ENCODE peak calls at places on chromosomes 1 and 21, in six cellular contexts. One of them, this sample, is unnamed.

GRCh38 chr1:193542668-193543067 is 356.3 kb upstream of the B3GALT2 start:
- DNase-seq in sigmoid colon: no peak
- DNase-seq in tibial artery: no peak
- DNase-seq in ovary: no peak
- DNase-seq in RWPE1: no peak
- DNase-seq in heart right ventricle: no peak
- DNase-seq in this sample: no peak

GRCh38 chr1:109910123-109910962 is at the start of gene CSF1:
- DNase-seq in heart right ventricle: peak
- DNase-seq in ovary: peak
- DNase-seq in tibial artery: peak
- DNase-seq in RWPE1: peak
- DNase-seq in sigmoid colon: peak
- DNase-seq in this sample: peak

GRCh38 chr1:153415850-153416570 is at the start of gene S100A7A:
- DNase-seq in ovary: no peak
- DNase-seq in RWPE1: no peak
- DNase-seq in sigmoid colon: no peak
- DNase-seq in tibial artery: no peak
- DNase-seq in heart right ventricle: no peak
- DNase-seq in this sample: no peak

GRCh38 chr1:245216356-245217110 is 61.7 kb downstream of the KIF26B start:
- DNase-seq in tibial artery: no peak
- DNase-seq in ovary: no peak
- DNase-seq in sigmoid colon: no peak
- DNase-seq in heart right ventricle: no peak
- DNase-seq in RWPE1: no peak
- DNase-seq in this sample: no peak

GRCh38 chr1:3924871-3925655 is 25.0 kb upstream of the C1orf174 start:
- DNase-seq in heart right ventricle: no peak
- DNase-seq in tibial artery: no peak
- DNase-seq in sigmoid colon: no peak
- DNase-seq in RWPE1: peak
- DNase-seq in ovary: no peak
- DNase-seq in this sample: peak

GRCh38 chr1:54600947-54601725 is 22.2 kb downstream of the FAM151A start:
- DNase-seq in ovary: no peak
- DNase-seq in tibial artery: no peak
- DNase-seq in sigmoid colon: no peak
- DNase-seq in heart right ventricle: no peak
- DNase-seq in RWPE1: no peak
- DNase-seq in this sample: no peak

GRCh38 chr21:31142600-31142999 is 104.3 kb upstream of the KRTAP19-8 start:
- DNase-seq in RWPE1: no peak
- DNase-seq in heart right ventricle: no peak
- DNase-seq in tibial artery: no peak
- DNase-seq in ovary: no peak
- DNase-seq in sigmoid colon: no peak
- DNase-seq in this sample: no peak

GRCh38 chr1:42195841-42196240 is 31.3 kb upstream of the GUCA2A start:
- DNase-seq in RWPE1: no peak
- DNase-seq in sigmoid colon: no peak
- DNase-seq in tibial artery: no peak
- DNase-seq in ovary: no peak
- DNase-seq in heart right ventricle: no peak
- DNase-seq in this sample: no peak

GRCh38 chr1:180632326-180633088 is 685 bp downstream of the XPR1 start:
- DNase-seq in heart right ventricle: peak
- DNase-seq in RWPE1: peak
- DNase-seq in tibial artery: no peak
- DNase-seq in sigmoid colon: peak
- DNase-seq in ovary: peak
- DNase-seq in this sample: peak

GRCh38 chr1:24905355-24905978 is 24.6 kb downstream of the RUNX3 start:
- DNase-seq in RWPE1: no peak
- DNase-seq in sigmoid colon: no peak
- DNase-seq in tibial artery: peak
- DNase-seq in heart right ventricle: no peak
- DNase-seq in ovary: no peak
- DNase-seq in this sample: peak

GRCh38 chr1:59768752-59769411 is 45.9 kb upstream of the HOOK1 start:
- DNase-seq in tibial artery: no peak
- DNase-seq in RWPE1: no peak
- DNase-seq in ovary: no peak
- DNase-seq in heart right ventricle: no peak
- DNase-seq in sigmoid colon: no peak
- DNase-seq in this sample: no peak

GRCh38 chr1:86018311-86018923 is 138.2 kb downstream of the COL24A1 start:
- DNase-seq in RWPE1: peak
- DNase-seq in tibial artery: no peak
- DNase-seq in ovary: no peak
- DNase-seq in heart right ventricle: no peak
- DNase-seq in sigmoid colon: no peak
- DNase-seq in this sample: no peak

GRCh38 chr1:154474802-154475201 is 27.2 kb upstream of the TDRD10 start:
- DNase-seq in heart right ventricle: peak
- DNase-seq in ovary: no peak
- DNase-seq in sigmoid colon: peak
- DNase-seq in tibial artery: peak
- DNase-seq in RWPE1: peak
- DNase-seq in this sample: no peak

GRCh38 chr1:228393811-228394570 is 12.6 kb downstream of the TRIM11 start:
- DNase-seq in heart right ventricle: no peak
- DNase-seq in tibial artery: no peak
- DNase-seq in RWPE1: no peak
- DNase-seq in sigmoid colon: peak
- DNase-seq in ovary: no peak
- DNase-seq in this sample: peak

GRCh38 chr1:113765306-113765705 is 6.0 kb upstream of the PHTF1 start:
- DNase-seq in heart right ventricle: no peak
- DNase-seq in tibial artery: no peak
- DNase-seq in ovary: no peak
- DNase-seq in RWPE1: no peak
- DNase-seq in sigmoid colon: no peak
- DNase-seq in this sample: no peak

GRCh38 chr1:155307247-155307740 is 1.4 kb upstream of the FDPS start:
- DNase-seq in tibial artery: no peak
- DNase-seq in sigmoid colon: no peak
- DNase-seq in ovary: no peak
- DNase-seq in heart right ventricle: no peak
- DNase-seq in RWPE1: no peak
- DNase-seq in this sample: no peak

GRCh38 chr1:32695098-32695904 is 7.3 kb downstream of the SYNC start:
- DNase-seq in sigmoid colon: peak
- DNase-seq in ovary: peak
- DNase-seq in heart right ventricle: peak
- DNase-seq in tibial artery: peak
- DNase-seq in RWPE1: no peak
- DNase-seq in this sample: peak

GRCh38 chr1:101166583-101167120 is 70.2 kb upstream of the S1PR1 start:
- DNase-seq in RWPE1: no peak
- DNase-seq in sigmoid colon: no peak
- DNase-seq in tibial artery: no peak
- DNase-seq in heart right ventricle: no peak
- DNase-seq in ovary: no peak
- DNase-seq in this sample: no peak

GRCh38 chr1:26571381-26571780 is 41.8 kb downstream of the RPS6KA1 start:
- DNase-seq in tibial artery: no peak
- DNase-seq in RWPE1: no peak
- DNase-seq in sigmoid colon: no peak
- DNase-seq in ovary: no peak
- DNase-seq in heart right ventricle: no peak
- DNase-seq in this sample: peak

GRCh38 chr1:43968348-43968948 is 1.4 kb upstream of the DPH2 start:
- DNase-seq in sigmoid colon: no peak
- DNase-seq in RWPE1: no peak
- DNase-seq in heart right ventricle: no peak
- DNase-seq in tibial artery: no peak
- DNase-seq in ovary: peak
- DNase-seq in this sample: no peak

GRCh38 chr1:213060836-213061235 is 9.8 kb downstream of the RPS6KC1 start:
- DNase-seq in RWPE1: no peak
- DNase-seq in tibial artery: no peak
- DNase-seq in ovary: no peak
- DNase-seq in heart right ventricle: no peak
- DNase-seq in sigmoid colon: no peak
- DNase-seq in this sample: no peak

GRCh38 chr1:22114083-22115012 is 28.5 kb downstream of the WNT4 start:
- DNase-seq in heart right ventricle: no peak
- DNase-seq in tibial artery: no peak
- DNase-seq in ovary: peak
- DNase-seq in RWPE1: no peak
- DNase-seq in sigmoid colon: peak
- DNase-seq in this sample: peak

GRCh38 chr1:22030473-22030872 is 22.0 kb upstream of the CDC42 start:
- DNase-seq in ovary: no peak
- DNase-seq in tibial artery: no peak
- DNase-seq in RWPE1: no peak
- DNase-seq in sigmoid colon: no peak
- DNase-seq in heart right ventricle: no peak
- DNase-seq in this sample: no peak

GRCh38 chr21:33041981-33042380 is 16.2 kb downstream of the OLIG2 start:
- DNase-seq in tibial artery: no peak
- DNase-seq in heart right ventricle: no peak
- DNase-seq in RWPE1: no peak
- DNase-seq in ovary: no peak
- DNase-seq in sigmoid colon: no peak
- DNase-seq in this sample: no peak

GRCh38 chr1:152018537-152018936 is 18.3 kb downstream of the S100A11 start:
- DNase-seq in RWPE1: no peak
- DNase-seq in heart right ventricle: no peak
- DNase-seq in ovary: no peak
- DNase-seq in tibial artery: no peak
- DNase-seq in sigmoid colon: no peak
- DNase-seq in this sample: no peak

GRCh38 chr1:15188678-15189077 is 35.1 kb downstream of the TMEM51 start:
- DNase-seq in ovary: no peak
- DNase-seq in sigmoid colon: no peak
- DNase-seq in RWPE1: no peak
- DNase-seq in tibial artery: no peak
- DNase-seq in heart right ventricle: no peak
- DNase-seq in this sample: no peak

GRCh38 chr1:59393211-59394180 is 96.6 kb downstream of the FGGY start:
- DNase-seq in heart right ventricle: peak
- DNase-seq in RWPE1: no peak
- DNase-seq in sigmoid colon: peak
- DNase-seq in tibial artery: peak
- DNase-seq in ovary: peak
- DNase-seq in this sample: peak

GRCh38 chr1:198169704-198170103 is 12.9 kb downstream of the NEK7 start:
- DNase-seq in ovary: no peak
- DNase-seq in RWPE1: peak
- DNase-seq in heart right ventricle: no peak
- DNase-seq in sigmoid colon: no peak
- DNase-seq in tibial artery: no peak
- DNase-seq in this sample: no peak

GRCh38 chr1:159960721-159961381 is 6.8 kb upstream of the SLAMF9 start:
- DNase-seq in tibial artery: peak
- DNase-seq in ovary: no peak
- DNase-seq in heart right ventricle: no peak
- DNase-seq in RWPE1: peak
- DNase-seq in sigmoid colon: peak
- DNase-seq in this sample: no peak

GRCh38 chr1:219345953-219346352 is 172.3 kb downstream of the LYPLAL1 start:
- DNase-seq in ovary: no peak
- DNase-seq in sigmoid colon: no peak
- DNase-seq in tibial artery: no peak
- DNase-seq in heart right ventricle: no peak
- DNase-seq in RWPE1: no peak
- DNase-seq in this sample: no peak

GRCh38 chr21:35002879-35003722 is 46.0 kb downstream of the RUNX1 start:
- DNase-seq in sigmoid colon: no peak
- DNase-seq in RWPE1: no peak
- DNase-seq in tibial artery: no peak
- DNase-seq in heart right ventricle: no peak
- DNase-seq in ovary: no peak
- DNase-seq in this sample: no peak

GRCh38 chr1:24727490-24728214 is 17.6 kb upstream of the CLIC4 start:
- DNase-seq in RWPE1: no peak
- DNase-seq in ovary: peak
- DNase-seq in tibial artery: peak
- DNase-seq in sigmoid colon: peak
- DNase-seq in heart right ventricle: peak
- DNase-seq in this sample: peak

GRCh38 chr1:62691062-62691844 is 3.1 kb upstream of the DOCK7 start:
- DNase-seq in RWPE1: no peak
- DNase-seq in ovary: no peak
- DNase-seq in tibial artery: no peak
- DNase-seq in sigmoid colon: no peak
- DNase-seq in heart right ventricle: no peak
- DNase-seq in this sample: no peak
- H3K27ac ChIP-seq in RWPE1: peak
- H3K27ac ChIP-seq in ovary: no peak
- H3K27ac ChIP-seq in tibial artery: no peak
- H3K27ac ChIP-seq in sigmoid colon: peak
- H3K27ac ChIP-seq in heart right ventricle: no peak
- H3K27ac ChIP-seq in this sample: peak

DNA sequence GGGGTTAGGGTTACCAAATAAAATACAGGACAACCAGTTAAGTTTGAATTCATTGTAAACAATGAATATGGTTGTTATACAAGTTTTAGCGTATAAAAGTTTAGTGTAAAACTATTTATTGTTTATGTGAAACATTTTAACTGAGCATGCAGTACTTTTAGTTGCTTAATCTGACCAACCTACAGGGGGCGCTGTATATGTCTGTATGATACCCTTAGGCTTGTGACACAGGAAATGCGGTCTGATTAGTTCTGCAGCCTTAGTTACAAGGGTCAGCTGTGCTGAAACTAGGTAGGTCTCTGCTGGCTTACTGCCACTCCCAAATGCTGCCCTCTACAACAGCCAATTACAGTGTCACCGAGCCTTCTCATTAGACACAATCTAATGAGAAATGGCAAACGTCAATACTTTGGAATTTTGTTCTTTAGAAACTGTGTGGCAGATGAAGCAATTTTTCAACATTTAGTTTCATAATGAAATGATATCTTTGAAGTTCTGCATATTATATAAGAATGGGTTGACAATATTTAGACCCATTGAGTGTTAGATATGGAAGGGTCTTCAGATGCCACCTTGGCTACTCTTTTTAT is 56.2 kb downstream of the NTNG1 start:
- DNase-seq in heart right ventricle: no peak
- DNase-seq in sigmoid colon: no peak
- DNase-seq in ovary: no peak
- DNase-seq in RWPE1: no peak
- DNase-seq in tibial artery: no peak
- DNase-seq in this sample: no peak
- TF ChIP-seq CTCF in heart right ventricle: no peak
- TF ChIP-seq CTCF in sigmoid colon: no peak
- TF ChIP-seq CTCF in ovary: no peak
- TF ChIP-seq CTCF in RWPE1: peak
- TF ChIP-seq CTCF in tibial artery: no peak
- TF ChIP-seq CTCF in this sample: no peak

GRCh38 chr1:207744000-207744534 is 7.8 kb upstream of the CD46 start:
- DNase-seq in heart right ventricle: no peak
- DNase-seq in ovary: no peak
- DNase-seq in sigmoid colon: no peak
- DNase-seq in RWPE1: no peak
- DNase-seq in tibial artery: no peak
- DNase-seq in this sample: no peak
- H3K27ac ChIP-seq in heart right ventricle: no peak
- H3K27ac ChIP-seq in ovary: no peak
- H3K27ac ChIP-seq in sigmoid colon: no peak
- H3K27ac ChIP-seq in RWPE1: no peak
- H3K27ac ChIP-seq in tibial artery: no peak
- H3K27ac ChIP-seq in this sample: no peak

GRCh38 chr1:19882111-19883071 is at the start of gene OTUD3:
- DNase-seq in RWPE1: peak
- DNase-seq in ovary: peak
- DNase-seq in sigmoid colon: peak
- DNase-seq in heart right ventricle: peak
- DNase-seq in tibial artery: peak
- DNase-seq in this sample: peak
- TF ChIP-seq CTCF in RWPE1: peak
- TF ChIP-seq CTCF in ovary: peak
- TF ChIP-seq CTCF in sigmoid colon: peak
- TF ChIP-seq CTCF in heart right ventricle: peak
- TF ChIP-seq CTCF in tibial artery: peak
- TF ChIP-seq CTCF in this sample: peak

This sample was measured in kidney.